ENCODE peak calls at places on chromosome 6, in six cellular contexts. A is colonic mucosa; D is fibroblast of lung; K is adrenal gland; W is mammary epithelial cell; J is CD8-positive, alpha-beta T cell. S is an unnamed sample. For H3K9me3, the result is how much of the 10 kb centered on the place peaks cover.

GRCh38 chr6:13709698-13710551 is 1.7 kb downstream of the RANBP9 start:
- DNase-seq in A (peak), D (peak), K (no peak), W (peak), J (peak), S (peak)

GRCh38 chr6:12769556-12770255 is 53.1 kb downstream of the PHACTR1 start:
- DNase-seq in A (no peak), D (no peak), K (no peak), W (no peak), J (no peak), S (no peak)

GRCh38 chr6:71465096-71465495 is 176.5 kb downstream of the OGFRL1 start:
- DNase-seq in A (no peak), D (no peak), K (no peak), W (no peak), J (no peak), S (no peak)

GRCh38 chr6:36862164-36862847 is 12.3 kb downstream of the PPIL1 start:
- DNase-seq in A (no peak), D (no peak), K (no peak), W (peak), J (no peak), S (no peak)

GRCh38 chr6:111750147-111750546 is 123.1 kb downstream of the FYN start:
- DNase-seq in A (no peak), D (no peak), K (no peak), W (no peak), J (no peak), S (no peak)

GRCh38 chr6:45054610-45055009 is 273.5 kb upstream of the RUNX2 start:
- DNase-seq in A (no peak), D (no peak), K (no peak), W (no peak), J (no peak), S (no peak)

GRCh38 chr6:134951494-134952263 is 1.8 kb upstream of the ALDH8A1 start:
- DNase-seq in A (no peak), D (no peak), K (no peak), W (no peak), J (no peak), S (no peak)

GRCh38 chr6:80197474-80197873 is 91.0 kb downstream of the BCKDHB start:
- DNase-seq in A (no peak), D (peak), K (no peak), W (peak), J (no peak), S (no peak)

GRCh38 chr6:122696853-122697252 is 82.7 kb upstream of the FABP7 start:
- DNase-seq in A (no peak), D (no peak), K (no peak), W (peak), J (no peak), S (no peak)

GRCh38 chr6:145278163-145278807 is 457.0 kb downstream of the EPM2A start:
- DNase-seq in A (no peak), D (peak), K (no peak), W (no peak), J (no peak), S (no peak)

GRCh38 chr6:28589234-28589951 is 63.7 kb downstream of the GPX5 start:
- DNase-seq in A (peak), D (peak), K (peak), W (peak), J (no peak), S (peak)

GRCh38 chr6:206264-206663 is 86.0 kb upstream of the DUSP22 start:
- DNase-seq in A (no peak), D (no peak), K (no peak), W (no peak), J (no peak), S (no peak)

GRCh38 chr6:48535569-48535968 is 424.6 kb upstream of the PTCHD4 start:
- DNase-seq in A (no peak), D (peak), K (no peak), W (peak), J (no peak), S (no peak)

GRCh38 chr6:108838101-108838717 is 10.0 kb upstream of the ARMC2 start:
- DNase-seq in A (no peak), D (peak), K (no peak), W (no peak), J (no peak), S (peak)

GRCh38 chr6:108835218-108835850 is 12.9 kb upstream of the ARMC2 start:
- DNase-seq in A (peak), D (peak), K (peak), W (peak), J (peak), S (peak)

GRCh38 chr6:108839068-108839467 is 9.2 kb upstream of the ARMC2 start:
- DNase-seq in A (no peak), D (no peak), K (no peak), W (no peak), J (no peak), S (no peak)

GRCh38 chr6:108836061-108836460 is 12.2 kb upstream of the ARMC2 start:
- DNase-seq in A (no peak), D (no peak), K (no peak), W (no peak), J (no peak), S (no peak)

DNA sequence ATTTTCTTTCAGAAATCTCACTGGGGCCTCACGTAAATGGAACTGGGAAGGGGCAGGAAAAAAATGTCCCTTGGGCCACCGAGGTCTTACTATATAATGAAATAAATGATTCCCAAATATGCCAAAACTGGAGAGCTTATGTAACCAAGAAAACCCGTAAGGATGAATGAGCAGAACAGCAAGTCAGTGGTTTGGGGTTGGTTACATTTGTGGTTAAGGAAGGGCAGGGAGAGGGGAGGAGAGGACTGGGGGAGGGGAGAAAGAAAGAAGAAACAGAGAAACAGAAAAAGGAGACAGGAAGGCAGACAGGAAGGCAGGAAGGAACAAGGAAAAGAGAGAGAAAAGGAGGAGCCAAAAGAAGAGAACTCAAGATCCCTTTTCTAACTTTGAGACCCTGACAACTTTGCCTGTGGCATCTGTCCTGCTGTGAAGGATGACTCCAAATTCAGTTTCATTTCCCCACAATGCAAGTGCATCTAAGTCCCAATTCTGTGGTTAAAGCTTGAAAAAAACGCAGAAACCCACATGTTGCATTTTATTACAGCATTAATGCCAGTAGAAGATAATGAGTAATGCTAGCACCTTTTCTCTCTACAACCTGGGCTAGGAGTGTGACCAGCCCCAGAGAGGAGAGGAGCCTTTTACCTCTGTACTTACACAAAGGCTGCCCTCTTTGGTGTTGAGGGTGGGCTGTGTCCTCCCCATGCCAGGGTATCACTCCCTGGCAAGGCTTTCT is 10.8 kb upstream of the ARMC2 start:
- DNase-seq in A (no peak), D (peak), K (no peak), W (peak), J (no peak), S (no peak)
- H3K4me3 ChIP-seq in A (no peak), D (no peak), K (no peak), W (no peak), J (no peak), S (no peak)

DNA sequence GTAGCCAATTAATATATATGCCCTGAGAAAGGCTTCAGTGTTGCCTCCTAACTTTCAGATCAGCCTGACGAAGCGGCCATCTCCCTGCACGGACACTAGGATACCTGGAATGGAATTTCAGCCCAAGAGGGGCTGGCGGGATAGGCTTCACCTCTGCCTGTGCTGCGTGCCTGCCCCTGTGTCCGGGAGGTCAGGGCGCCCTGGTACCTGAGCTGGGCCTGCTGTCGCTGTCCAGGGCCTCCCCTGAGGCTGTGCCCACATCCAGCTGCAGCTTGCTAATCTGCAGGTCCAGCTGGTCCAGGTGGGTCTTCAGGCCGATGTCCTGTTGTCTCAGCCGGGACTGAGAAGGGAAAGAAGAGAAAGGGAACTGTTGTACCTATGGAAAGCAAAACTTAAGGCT is 8.6 kb downstream of the DACT2 start:
- DNase-seq in A (no peak), D (no peak), K (no peak), W (no peak), J (no peak), S (no peak)
- H3K9me3 ChIP-seq in A (under half), D (under half), K (under half), W (under half), J (under half), S (under half)

GRCh38 chr6:157137501-157137900 is 185.8 kb downstream of the TMEM242 start:
- DNase-seq in A (no peak), D (no peak), K (no peak), W (no peak), J (no peak), S (no peak)

GRCh38 chr6:157134402-157135074 is 188.8 kb downstream of the TMEM242 start:
- DNase-seq in A (no peak), D (no peak), K (no peak), W (no peak), J (no peak), S (no peak)

GRCh38 chr6:157135691-157136090 is 187.6 kb downstream of the TMEM242 start:
- DNase-seq in A (no peak), D (no peak), K (no peak), W (no peak), J (no peak), S (no peak)

GRCh38 chr6:157143171-157143884 is 180.0 kb downstream of the TMEM242 start:
- DNase-seq in A (no peak), D (peak), K (no peak), W (no peak), J (peak), S (no peak)

DNA sequence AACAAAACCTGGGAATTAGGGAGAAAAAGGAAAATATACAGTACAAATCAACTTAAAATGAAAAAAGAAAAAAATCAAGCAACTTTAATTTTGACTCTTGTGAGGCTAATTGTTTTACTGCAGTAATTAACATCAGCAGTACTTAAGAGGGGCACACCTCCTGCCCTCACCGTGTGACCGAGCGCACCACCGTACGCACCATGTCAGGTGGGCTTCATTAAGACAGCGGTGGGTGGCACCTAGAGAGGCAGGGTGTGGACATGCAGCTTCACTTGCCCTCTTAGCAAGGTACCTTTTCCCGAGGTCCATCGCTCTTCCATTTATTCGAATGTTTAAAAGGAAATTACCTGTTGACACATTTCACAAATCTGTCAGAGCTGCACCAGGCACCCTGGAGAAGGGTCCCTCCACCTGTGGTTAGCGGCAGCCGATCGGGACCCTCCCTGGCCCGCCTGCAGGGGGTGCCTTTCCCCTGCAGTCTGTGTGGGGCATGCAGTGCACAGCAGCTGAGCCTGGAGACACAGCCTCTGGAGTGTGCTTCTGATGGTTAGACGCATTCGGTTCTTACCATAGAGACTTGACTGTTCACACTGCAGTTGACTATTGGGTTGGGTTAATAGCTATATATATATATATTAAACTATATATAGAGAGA is 184.1 kb downstream of the TMEM242 start:
- DNase-seq in A (no peak), D (no peak), K (no peak), W (no peak), J (no peak), S (no peak)
- TF ChIP-seq CTCF in A (no peak), D (no peak), K (no peak), W (no peak), J (no peak), S (peak)

GRCh38 chr6:110574817-110575216 is 98.4 kb upstream of the SLC22A16 start:
- DNase-seq in A (no peak), D (no peak), K (no peak), W (no peak), J (no peak), S (no peak)
- H3K4me3 ChIP-seq in A (no peak), D (no peak), K (no peak), W (no peak), J (no peak), S (no peak)

DNA sequence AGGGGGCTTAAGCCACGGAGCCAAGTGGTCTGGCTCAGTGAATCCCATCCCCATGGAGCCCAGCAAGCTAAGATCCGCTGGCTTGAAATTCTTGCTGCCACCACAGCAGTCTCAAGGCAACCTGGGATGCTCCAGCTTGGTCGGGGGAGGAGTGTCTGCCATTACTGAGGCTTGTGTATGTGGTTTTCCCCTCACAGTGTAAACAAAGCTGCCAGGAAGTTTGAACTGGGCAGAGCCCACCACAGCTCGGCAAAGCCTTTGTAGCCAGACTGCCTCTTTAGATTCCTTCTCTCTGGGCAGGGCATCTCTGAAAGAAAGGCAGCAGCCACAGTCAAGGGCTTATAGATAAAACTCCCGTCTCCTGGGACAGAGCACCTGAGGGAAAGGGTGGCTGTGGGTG is 25.5 kb upstream of the IL20RA start:
- DNase-seq in A (no peak), D (no peak), K (no peak), W (no peak), J (no peak), S (no peak)
- H3K9me3 ChIP-seq in A (under half), D (under half), K (under half), W (under half), J (under half), S (under half)

GRCh38 chr6:7171119-7171518 is 63.4 kb downstream of the RREB1 start:
- DNase-seq in A (peak), D (no peak), K (no peak), W (no peak), J (no peak), S (no peak)
- TF ChIP-seq CTCF in A (no peak), D (no peak), K (no peak), W (no peak), J (no peak), S (no peak)

S was measured in A673.